ENCODE peak calls at places on chromosome 9, in five cellular contexts. K, G, J, Y and U are unnamed samples.

GRCh38 chr9:127061411-127061810 is 61.0 kb downstream of the ANGPTL2 start:
- DNase-seq in J (no peak), G (no peak), Y (no peak), K (no peak), U (no peak)

GRCh38 chr9:14961372-14962068 is 51.3 kb upstream of the FREM1 start:
- DNase-seq in K (no peak), Y (no peak), J (no peak), G (no peak), U (peak; percentile 73)

GRCh38 chr9:6566409-6567139 is 79.0 kb downstream of the GLDC start:
- DNase-seq in Y (no peak), K (no peak), J (no peak), G (peak; percentile 98), U (peak; percentile 55)

GRCh38 chr9:88536951-88537742 is 2.2 kb downstream of the NXNL2 start:
- DNase-seq in J (no peak), Y (peak; percentile 82), G (no peak), K (no peak), U (no peak)

GRCh38 chr9:126618590-126619335 is 5.0 kb downstream of the LMX1B start:
- DNase-seq in J (no peak), K (no peak), Y (no peak), G (no peak), U (peak; percentile 72)

GRCh38 chr9:109463924-109464625 is 34.0 kb downstream of the PTPN3 start:
- DNase-seq in Y (no peak), K (no peak), J (no peak), G (no peak), U (no peak)

GRCh38 chr9:131575946-131576853 is 30.9 kb downstream of the PRRT1B start:
- DNase-seq in J (no peak), G (no peak), K (no peak), Y (no peak), U (no peak)

GRCh38 chr9:130128251-130128650 is 44.0 kb upstream of the NCS1 start:
- DNase-seq in G (peak; percentile 61), J (peak; percentile 66), Y (no peak), K (no peak), U (no peak)

GRCh38 chr9:86660146-86660545 is 287.2 kb downstream of the GAS1 start:
- DNase-seq in K (no peak), Y (no peak), J (no peak), G (peak; percentile 87), U (no peak)

GRCh38 chr9:116497081-116497480 is 190.0 kb upstream of the TRIM32 start:
- DNase-seq in Y (peak; percentile 50), G (peak; percentile 47), K (no peak), J (no peak), U (no peak)

GRCh38 chr9:4297151-4297794 is 2.6 kb downstream of the GLIS3 start:
- DNase-seq in Y (peak; percentile 86), K (peak; percentile 42), G (peak; percentile 91), J (no peak), U (peak; percentile 94)

GRCh38 chr9:124868511-124869465 is 6.9 kb downstream of the ARPC5L start:
- DNase-seq in J (peak; percentile 48), K (peak; percentile 65), G (peak; percentile 84), Y (peak; percentile 96), U (peak; percentile 90)

GRCh38 chr9:7243838-7244237 is 486.1 kb downstream of the KDM4C start:
- DNase-seq in J (no peak), G (no peak), Y (no peak), K (no peak), U (no peak)

GRCh38 chr9:120610975-120611689 is 31.2 kb upstream of the CDK5RAP2 start:
- DNase-seq in G (no peak), Y (no peak), J (no peak), K (no peak), U (peak; percentile 22)

GRCh38 chr9:33378121-33378795 is 24.1 kb downstream of the AQP7 start:
- DNase-seq in J (no peak), G (no peak), K (no peak), Y (no peak), U (no peak)

GRCh38 chr9:137011907-137012675 is 15.7 kb upstream of the CLIC3 start:
- DNase-seq in G (no peak), J (no peak), K (no peak), Y (no peak), U (no peak)

GRCh38 chr9:96159596-96159995 is 142.4 kb downstream of the HSD17B3 start:
- DNase-seq in G (no peak), Y (no peak), K (no peak), J (no peak), U (no peak)

GRCh38 chr9:101486693-101487442 is 46.8 kb upstream of the RNF20 start:
- DNase-seq in Y (peak; percentile 77), K (no peak), G (peak; percentile 60), J (peak; percentile 45), U (peak; percentile 85)

GRCh38 chr9:131546336-131547084 is 1.2 kb downstream of the PRRT1B start:
- DNase-seq in K (no peak), G (peak; percentile 45), J (no peak), Y (no peak), U (peak; percentile 89)

GRCh38 chr9:1087120-1087881 is 37.1 kb downstream of the DMRT2 start:
- DNase-seq in K (no peak), G (no peak), Y (no peak), J (no peak), U (no peak)

GRCh38 chr9:37410969-37411785 is 11.3 kb upstream of the GRHPR start:
- DNase-seq in G (peak; percentile 35), K (no peak), J (no peak), Y (peak; percentile 54), U (peak; percentile 49)

GRCh38 chr9:71830131-71830530 is 61.8 kb upstream of the CEMIP2 start:
- DNase-seq in Y (no peak), K (no peak), J (no peak), G (no peak), U (no peak)

GRCh38 chr9:26856413-26857032 is 36.1 kb downstream of the CAAP1 start:
- DNase-seq in G (peak; percentile 55), K (no peak), J (no peak), Y (no peak), U (peak; percentile 82)

GRCh38 chr9:132622144-132622543 is 39.7 kb downstream of the BARHL1 start:
- DNase-seq in G (peak; percentile 69), J (no peak), K (no peak), Y (no peak), U (no peak)

GRCh38 chr9:6302417-6302816 is 25.8 kb upstream of the TPD52L3 start:
- DNase-seq in J (no peak), K (no peak), Y (no peak), G (peak; percentile 2), U (no peak)

GRCh38 chr9:107447834-107448233 is 41.7 kb downstream of the KLF4 start:
- DNase-seq in K (no peak), J (no peak), Y (no peak), G (no peak), U (no peak)